ENCODE peak calls at places on chromosomes 2 and 18, in ten cellular contexts. One of them, this sample, is unnamed.

GRCh38 chr2:142190805-142191204 is 60.0 kb upstream of the LRP1B start:
- DNase-seq in A172: peak
- DNase-seq in HFFc6: peak
- DNase-seq in posterior cingulate gyrus: no peak
- DNase-seq in left lung: no peak
- DNase-seq in NCI-H748 treated with DMSO at 0.1 percent for 48 hours: no peak
- DNase-seq in COR-L47: no peak
- DNase-seq in osteocyte: no peak
- DNase-seq in GM12864: no peak
- DNase-seq in hippocampal formation: no peak
- DNase-seq in this sample: no peak

GRCh38 chr2:88188741-88189140 is 18.6 kb downstream of the THNSL2 start:
- DNase-seq in GM12864: no peak
- DNase-seq in hippocampal formation: no peak
- DNase-seq in HFFc6: no peak
- DNase-seq in A172: peak
- DNase-seq in osteocyte: no peak
- DNase-seq in NCI-H748 treated with DMSO at 0.1 percent for 48 hours: no peak
- DNase-seq in left lung: no peak
- DNase-seq in COR-L47: no peak
- DNase-seq in posterior cingulate gyrus: no peak
- DNase-seq in this sample: no peak

GRCh38 chr18:65606551-65607130 is 144.2 kb upstream of the CDH7 start:
- DNase-seq in A172: no peak
- DNase-seq in osteocyte: no peak
- DNase-seq in COR-L47: no peak
- DNase-seq in posterior cingulate gyrus: no peak
- DNase-seq in hippocampal formation: no peak
- DNase-seq in NCI-H748 treated with DMSO at 0.1 percent for 48 hours: no peak
- DNase-seq in GM12864: no peak
- DNase-seq in HFFc6: no peak
- DNase-seq in left lung: no peak
- DNase-seq in this sample: no peak

GRCh38 chr2:220619525-220620267 is 952.4 kb downstream of the EPHA4 start:
- DNase-seq in HFFc6: peak
- DNase-seq in A172: peak
- DNase-seq in osteocyte: no peak
- DNase-seq in NCI-H748 treated with DMSO at 0.1 percent for 48 hours: no peak
- DNase-seq in hippocampal formation: no peak
- DNase-seq in GM12864: no peak
- DNase-seq in COR-L47: peak
- DNase-seq in posterior cingulate gyrus: no peak
- DNase-seq in left lung: no peak
- DNase-seq in this sample: no peak

GRCh38 chr2:26738481-26738880 is 25.6 kb upstream of the SLC35F6 start:
- DNase-seq in left lung: no peak
- DNase-seq in posterior cingulate gyrus: no peak
- DNase-seq in HFFc6: no peak
- DNase-seq in GM12864: no peak
- DNase-seq in osteocyte: no peak
- DNase-seq in NCI-H748 treated with DMSO at 0.1 percent for 48 hours: no peak
- DNase-seq in A172: no peak
- DNase-seq in hippocampal formation: no peak
- DNase-seq in COR-L47: no peak
- DNase-seq in this sample: no peak

GRCh38 chr18:14100503-14101286 is 31.5 kb downstream of the ZNF519 start:
- DNase-seq in posterior cingulate gyrus: no peak
- DNase-seq in osteocyte: no peak
- DNase-seq in COR-L47: no peak
- DNase-seq in GM12864: no peak
- DNase-seq in HFFc6: no peak
- DNase-seq in left lung: no peak
- DNase-seq in A172: no peak
- DNase-seq in NCI-H748 treated with DMSO at 0.1 percent for 48 hours: no peak
- DNase-seq in hippocampal formation: no peak
- DNase-seq in this sample: no peak

GRCh38 chr2:215899111-215900074 is 114.0 kb downstream of the MREG start:
- DNase-seq in hippocampal formation: no peak
- DNase-seq in HFFc6: peak
- DNase-seq in left lung: peak
- DNase-seq in posterior cingulate gyrus: no peak
- DNase-seq in COR-L47: no peak
- DNase-seq in GM12864: no peak
- DNase-seq in A172: no peak
- DNase-seq in NCI-H748 treated with DMSO at 0.1 percent for 48 hours: no peak
- DNase-seq in osteocyte: no peak
- DNase-seq in this sample: no peak

GRCh38 chr2:19799881-19800780 is 101.7 kb downstream of the TTC32 start:
- DNase-seq in osteocyte: no peak
- DNase-seq in posterior cingulate gyrus: no peak
- DNase-seq in HFFc6: no peak
- DNase-seq in COR-L47: no peak
- DNase-seq in left lung: no peak
- DNase-seq in hippocampal formation: no peak
- DNase-seq in NCI-H748 treated with DMSO at 0.1 percent for 48 hours: no peak
- DNase-seq in GM12864: no peak
- DNase-seq in A172: peak
- DNase-seq in this sample: no peak

GRCh38 chr2:1976112-1976511 is 231.8 kb upstream of the PXDN start:
- DNase-seq in hippocampal formation: no peak
- DNase-seq in NCI-H748 treated with DMSO at 0.1 percent for 48 hours: no peak
- DNase-seq in COR-L47: no peak
- DNase-seq in A172: no peak
- DNase-seq in GM12864: no peak
- DNase-seq in osteocyte: peak
- DNase-seq in left lung: no peak
- DNase-seq in posterior cingulate gyrus: peak
- DNase-seq in HFFc6: no peak
- DNase-seq in this sample: no peak

GRCh38 chr2:155062250-155062985 is 363.9 kb downstream of the KCNJ3 start:
- DNase-seq in HFFc6: no peak
- DNase-seq in hippocampal formation: no peak
- DNase-seq in A172: no peak
- DNase-seq in COR-L47: no peak
- DNase-seq in left lung: no peak
- DNase-seq in NCI-H748 treated with DMSO at 0.1 percent for 48 hours: no peak
- DNase-seq in posterior cingulate gyrus: no peak
- DNase-seq in osteocyte: no peak
- DNase-seq in GM12864: no peak
- DNase-seq in this sample: no peak

GRCh38 chr2:9327873-9328352 is 95.4 kb downstream of the ITGB1BP1 start:
- DNase-seq in NCI-H748 treated with DMSO at 0.1 percent for 48 hours: peak
- DNase-seq in GM12864: no peak
- DNase-seq in hippocampal formation: no peak
- DNase-seq in posterior cingulate gyrus: no peak
- DNase-seq in osteocyte: no peak
- DNase-seq in HFFc6: no peak
- DNase-seq in COR-L47: no peak
- DNase-seq in left lung: no peak
- DNase-seq in A172: no peak
- DNase-seq in this sample: no peak

GRCh38 chr18:75090336-75090735 is 118.6 kb downstream of the PTGR3 start:
- DNase-seq in COR-L47: no peak
- DNase-seq in HFFc6: no peak
- DNase-seq in osteocyte: peak
- DNase-seq in hippocampal formation: no peak
- DNase-seq in NCI-H748 treated with DMSO at 0.1 percent for 48 hours: no peak
- DNase-seq in A172: no peak
- DNase-seq in left lung: peak
- DNase-seq in posterior cingulate gyrus: no peak
- DNase-seq in GM12864: no peak
- DNase-seq in this sample: no peak

GRCh38 chr2:106026271-106027190 is 167.6 kb downstream of the UXS1 start:
- DNase-seq in GM12864: no peak
- DNase-seq in left lung: no peak
- DNase-seq in hippocampal formation: no peak
- DNase-seq in posterior cingulate gyrus: no peak
- DNase-seq in A172: no peak
- DNase-seq in HFFc6: no peak
- DNase-seq in osteocyte: no peak
- DNase-seq in NCI-H748 treated with DMSO at 0.1 percent for 48 hours: no peak
- DNase-seq in COR-L47: no peak
- DNase-seq in this sample: no peak

GRCh38 chr2:35591886-35592285 is 763.7 kb upstream of the CRIM1 start:
- DNase-seq in GM12864: no peak
- DNase-seq in left lung: no peak
- DNase-seq in posterior cingulate gyrus: no peak
- DNase-seq in NCI-H748 treated with DMSO at 0.1 percent for 48 hours: no peak
- DNase-seq in hippocampal formation: no peak
- DNase-seq in COR-L47: no peak
- DNase-seq in osteocyte: no peak
- DNase-seq in HFFc6: no peak
- DNase-seq in A172: no peak
- DNase-seq in this sample: no peak

GRCh38 chr18:35042389-35043066 is 1.3 kb downstream of the MAPRE2 start:
- DNase-seq in hippocampal formation: no peak
- DNase-seq in left lung: no peak
- DNase-seq in COR-L47: no peak
- DNase-seq in posterior cingulate gyrus: no peak
- DNase-seq in A172: no peak
- DNase-seq in HFFc6: no peak
- DNase-seq in osteocyte: no peak
- DNase-seq in GM12864: no peak
- DNase-seq in NCI-H748 treated with DMSO at 0.1 percent for 48 hours: no peak
- DNase-seq in this sample: peak

GRCh38 chr2:205657579-205657978 is 24.7 kb upstream of the NRP2 start:
- DNase-seq in hippocampal formation: no peak
- DNase-seq in left lung: no peak
- DNase-seq in A172: no peak
- DNase-seq in GM12864: no peak
- DNase-seq in HFFc6: peak
- DNase-seq in NCI-H748 treated with DMSO at 0.1 percent for 48 hours: no peak
- DNase-seq in posterior cingulate gyrus: no peak
- DNase-seq in COR-L47: no peak
- DNase-seq in osteocyte: no peak
- DNase-seq in this sample: no peak

GRCh38 chr18:25921677-25922421 is 168.6 kb downstream of the SS18 start:
- DNase-seq in hippocampal formation: no peak
- DNase-seq in NCI-H748 treated with DMSO at 0.1 percent for 48 hours: peak
- DNase-seq in A172: peak
- DNase-seq in COR-L47: peak
- DNase-seq in HFFc6: peak
- DNase-seq in GM12864: peak
- DNase-seq in posterior cingulate gyrus: peak
- DNase-seq in osteocyte: no peak
- DNase-seq in left lung: no peak
- DNase-seq in this sample: no peak

GRCh38 chr2:102061962-102062795 is 70.4 kb downstream of the IL1R2 start:
- DNase-seq in GM12864: no peak
- DNase-seq in COR-L47: no peak
- DNase-seq in osteocyte: no peak
- DNase-seq in hippocampal formation: no peak
- DNase-seq in HFFc6: peak
- DNase-seq in left lung: no peak
- DNase-seq in NCI-H748 treated with DMSO at 0.1 percent for 48 hours: no peak
- DNase-seq in A172: no peak
- DNase-seq in posterior cingulate gyrus: no peak
- DNase-seq in this sample: no peak